ENCODE peak calls at places on chromosomes 11 and 22, in six cellular contexts. B is HepG2, W is suprapubic skin, V is SK-N-SH, P is K562, G is transverse colon. C is an unnamed sample.
A peak's percentile ranks its signal among the peaks of the same experiment; 100 is the strongest.

GRCh38 chr11:134838708-134839107 is 426.7 kb upstream of the B3GAT1 start:
- DNase-seq in B (no peak), W (no peak), V (no peak), P (no peak), G (no peak), C (no peak)

GRCh38 chr11:2089536-2090165 is 49.5 kb downstream of the IGF2 start:
- DNase-seq in B (peak; percentile 54), W (peak; percentile 32), V (peak; percentile 76), P (peak; percentile 93), G (no peak), C (peak; percentile 52)

GRCh38 chr22:23032681-23033080 is 37.6 kb upstream of the GNAZ start:
- DNase-seq in B (no peak), W (no peak), V (no peak), P (no peak), G (no peak), C (no peak)

GRCh38 chr22:40276877-40277823 is 69.2 kb upstream of the ADSL start:
- DNase-seq in B (no peak), W (no peak), V (no peak), P (no peak), G (no peak), C (no peak)

GRCh38 chr22:48396785-48397530 is 1430.7 kb downstream of the BRD1 start:
- DNase-seq in B (peak; percentile 58), W (no peak), V (no peak), P (no peak), G (no peak), C (no peak)

GRCh38 chr11:111918390-111919256 is at the start of gene C11orf52:
- DNase-seq in B (peak; percentile 89), W (peak; percentile 75), V (no peak), P (peak; percentile 40), G (peak; percentile 81), C (no peak)

GRCh38 chr11:117197516-117198456 is 1.4 kb upstream of the TAGLN start:
- DNase-seq in B (no peak), W (no peak), V (peak; percentile 77), P (peak; percentile 51), G (peak; percentile 71), C (no peak)

GRCh38 chr11:46216040-46216764 is 61.3 kb upstream of the CREB3L1 start:
- DNase-seq in B (no peak), W (no peak), V (no peak), P (no peak), G (no peak), C (no peak)

GRCh38 chr11:6606471-6607189 is 3.1 kb downstream of the ILK start:
- DNase-seq in B (peak; percentile 97), W (peak; percentile 96), V (peak; percentile 91), P (peak; percentile 88), G (peak; percentile 90), C (peak; percentile 92)

GRCh38 chr11:88288560-88288959 is 49.0 kb downstream of the CTSC start:
- DNase-seq in B (no peak), W (no peak), V (no peak), P (no peak), G (no peak), C (no peak)

GRCh38 chr22:45638834-45639746 is 32.5 kb upstream of the ATXN10 start:
- DNase-seq in B (peak; percentile 57), W (peak; percentile 88), V (no peak), P (peak; percentile 68), G (peak; percentile 69), C (no peak)

GRCh38 chr11:82980292-82980691 is 78.8 kb downstream of the DDIAS start:
- DNase-seq in B (no peak), W (no peak), V (no peak), P (no peak), G (no peak), C (no peak)

GRCh38 chr22:45515678-45516077 is 13.0 kb downstream of the FBLN1 start:
- DNase-seq in B (no peak), W (no peak), V (no peak), P (no peak), G (no peak), C (no peak)

GRCh38 chr22:27987557-27987956 is 68.5 kb upstream of the PITPNB start:
- DNase-seq in B (no peak), W (no peak), V (no peak), P (no peak), G (no peak), C (no peak)

GRCh38 chr11:36278531-36279245 is 10.5 kb downstream of the COMMD9 start:
- DNase-seq in B (no peak), W (no peak), V (no peak), P (no peak), G (no peak), C (no peak)

GRCh38 chr22:29449296-29449863 is 11.0 kb downstream of the RFPL1 start:
- DNase-seq in B (no peak), W (no peak), V (no peak), P (no peak), G (no peak), C (no peak)

GRCh38 chr11:32213223-32213622 is 122.3 kb downstream of the RCN1 start:
- DNase-seq in B (no peak), W (no peak), V (no peak), P (no peak), G (no peak), C (no peak)

GRCh38 chr11:115267228-115267627 is 237.0 kb downstream of the CADM1 start:
- DNase-seq in B (no peak), W (no peak), V (no peak), P (no peak), G (no peak), C (no peak)

GRCh38 chr11:61516675-61517516 is 8.3 kb downstream of the LRRC10B start:
- DNase-seq in B (peak; percentile 8), W (no peak), V (peak; percentile 93), P (peak; percentile 83), G (no peak), C (peak; percentile 83)

GRCh38 chr11:113182288-113182687 is 132.1 kb upstream of the TTC12 start:
- DNase-seq in B (no peak), W (no peak), V (no peak), P (no peak), G (no peak), C (no peak)

GRCh38 chr22:27220349-27220748 is 563.0 kb downstream of the MIAT start:
- DNase-seq in B (no peak), W (no peak), V (no peak), P (no peak), G (no peak), C (no peak)

GRCh38 chr11:26608507-26609146 is 36.6 kb upstream of the MUC15 start:
- DNase-seq in B (no peak), W (no peak), V (no peak), P (no peak), G (no peak), C (no peak)

GRCh38 chr11:111107501-111107900 is 138.0 kb upstream of the POU2AF2 start:
- DNase-seq in B (no peak), W (no peak), V (no peak), P (no peak), G (no peak), C (no peak)

GRCh38 chr11:70596091-70596490 is 197.8 kb downstream of the CTTN start:
- DNase-seq in B (no peak), W (no peak), V (no peak), P (no peak), G (no peak), C (no peak)

GRCh38 chr22:43983808-43984207 is 28.6 kb downstream of the SAMM50 start:
- DNase-seq in B (no peak), W (peak; percentile 30), V (no peak), P (no peak), G (no peak), C (no peak)

GRCh38 chr11:29373725-29374124 is 643.1 kb downstream of the KCNA4 start:
- DNase-seq in B (no peak), W (no peak), V (no peak), P (no peak), G (no peak), C (no peak)

GRCh38 chr22:38843716-38844660 is at the start of gene NPTXR:
- DNase-seq in B (peak; percentile 30), W (no peak), V (peak; percentile 90), P (peak; percentile 78), G (peak; percentile 36), C (no peak)

GRCh38 chr11:57095417-57095816 is 86.3 kb upstream of the LRRC55 start:
- DNase-seq in B (no peak), W (no peak), V (no peak), P (no peak), G (no peak), C (no peak)

GRCh38 chr11:72793452-72794367 is at the start of gene STARD10:
- DNase-seq in B (peak; percentile 90), W (peak; percentile 96), V (peak; percentile 99), P (peak; percentile 99), G (peak; percentile 96), C (peak; percentile 99)
- H3K4me1 ChIP-seq in B (peaks cover 54% of the 10 kb centered on the region), W (peaks cover 38% of the 10 kb centered on the region), V (peaks cover 9% of the 10 kb centered on the region), P (peaks cover 23% of the 10 kb centered on the region), G (peaks cover 13% of the 10 kb centered on the region), C (peaks cover 45% of the 10 kb centered on the region)

GRCh38 chr11:12389676-12390075 is 12.3 kb downstream of the PARVA start:
- DNase-seq in B (no peak), W (no peak), V (no peak), P (no peak), G (no peak), C (no peak)

GRCh38 chr11:12388939-12389670 is 11.7 kb downstream of the PARVA start:
- DNase-seq in B (no peak), W (no peak), V (no peak), P (no peak), G (no peak), C (no peak)

GRCh38 chr11:12386745-12387144 is 9.4 kb downstream of the PARVA start:
- DNase-seq in B (peak; percentile 85), W (no peak), V (no peak), P (no peak), G (no peak), C (no peak)

GRCh38 chr11:12386309-12386708 is 8.9 kb downstream of the PARVA start:
- DNase-seq in B (no peak), W (no peak), V (no peak), P (no peak), G (no peak), C (no peak)

GRCh38 chr11:12388171-12388570 is 10.8 kb downstream of the PARVA start:
- DNase-seq in B (no peak), W (no peak), V (no peak), P (no peak), G (no peak), C (no peak)
- H3K27ac ChIP-seq in B (no peak overlapping the region), W (peak overlapping the region; percentile 15), V (no peak overlapping the region), P (no peak overlapping the region), G (peak overlapping the region; percentile 99), C (peak overlapping the region; percentile 28)

GRCh38 chr11:43285826-43286225 is 26.0 kb upstream of the API5 start:
- DNase-seq in B (no peak), W (no peak), V (no peak), P (no peak), G (no peak), C (no peak)
- TF ChIP-seq POLR2AphosphoS5 in B (no peak), W (no peak), V (no peak), P (no peak), G (no peak), C (no peak)

GRCh38 chr11:96338910-96339703 is 3.9 kb downstream of the MAML2 start:
- DNase-seq in B (peak; percentile 25), W (peak; percentile 69), V (no peak), P (peak; percentile 17), G (peak; percentile 56), C (peak; percentile 85)
- H3K4me1 ChIP-seq in B (peaks cover 83% of the 10 kb centered on the region), W (peaks cover 56% of the 10 kb centered on the region), V (peaks cover 38% of the 10 kb centered on the region), P (peaks cover 64% of the 10 kb centered on the region), G (peaks cover 52% of the 10 kb centered on the region), C (peaks cover 33% of the 10 kb centered on the region)

DNA sequence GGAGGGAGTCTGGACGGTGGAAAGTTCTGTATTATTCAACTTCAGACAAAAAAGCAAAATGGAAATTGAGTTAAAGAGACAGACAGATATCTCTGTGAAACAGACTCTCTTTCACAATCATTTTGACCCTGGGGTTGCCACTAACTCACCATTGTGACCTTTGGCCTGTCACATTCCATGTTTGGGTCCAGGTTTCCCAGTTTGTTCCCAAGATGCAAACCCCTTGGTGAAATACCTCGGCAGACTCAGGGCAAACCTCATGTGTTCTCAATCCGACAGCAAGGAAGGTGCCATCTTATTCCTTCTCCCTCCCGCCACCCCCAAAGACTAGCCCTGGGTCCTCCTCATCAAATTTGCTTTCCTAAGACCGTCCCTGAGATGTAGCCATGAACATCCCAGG is 41.8 kb downstream of the GALNT18 start:
- DNase-seq in B (no peak), W (no peak), V (no peak), P (no peak), G (no peak), C (no peak)
- H3K27ac ChIP-seq in B (no peak overlapping the region), W (no peak overlapping the region), V (no peak overlapping the region), P (no peak overlapping the region), G (no peak overlapping the region), C (no peak overlapping the region)